ENCODE peak calls at places on chromosomes 4 and X, in five cellular contexts. K is uterus, E is breast epithelium, Z is A549, L is thyroid gland. P is an unnamed sample.

GRCh38 chrX:26889574-26889973 is 573.6 kb downstream of the PPP4R3C start:
- DNase-seq in L (no peak), Z (no peak), K (no peak), E (no peak), P (no peak)

GRCh38 chr4:69823481-69824186 is 36.3 kb downstream of the SULT1E1 start:
- DNase-seq in Z (no peak), E (no peak), K (no peak), L (peak; percentile 20), P (peak; percentile 83)

GRCh38 chr4:81632581-81633247 is 161.0 kb upstream of the RASGEF1B start:
- DNase-seq in Z (no peak), L (peak; percentile 9), K (no peak), E (no peak), P (no peak)

GRCh38 chrX:39140581-39140980 is 339.3 kb downstream of the MID1IP1 start:
- DNase-seq in Z (no peak), K (no peak), E (no peak), L (no peak), P (no peak)

GRCh38 chr4:187415227-187415626 is 580.3 kb upstream of the ZFP42 start:
- DNase-seq in E (no peak), K (no peak), L (no peak), Z (no peak), P (no peak)

GRCh38 chr4:52751349-52751911 is at the start of gene ERVMER34-1:
- DNase-seq in K (peak; percentile 34), L (peak; percentile 80), Z (peak; percentile 39), E (peak; percentile 72), P (peak; percentile 62)

GRCh38 chr4:99832313-99832712 is 15.7 kb downstream of the DAPP1 start:
- DNase-seq in L (no peak), Z (no peak), E (no peak), K (no peak), P (no peak)

GRCh38 chrX:70168238-70169188 is 8.8 kb upstream of the DGAT2L6 start:
- DNase-seq in Z (peak; percentile 53), E (no peak), L (peak; percentile 52), K (peak; percentile 38), P (no peak)

GRCh38 chr4:121950680-121951569 is 935 bp downstream of the TRPC3 start:
- DNase-seq in K (peak; percentile 40), Z (peak; percentile 13), L (peak; percentile 36), E (no peak), P (peak; percentile 27)

GRCh38 chr4:75251547-75251946 is 262.7 kb downstream of the RCHY1 start:
- DNase-seq in Z (no peak), L (no peak), K (no peak), E (no peak), P (no peak)

GRCh38 chrX:19554786-19555185 is 39.5 kb upstream of the MAP3K15 start:
- DNase-seq in L (no peak), K (no peak), Z (no peak), E (no peak), P (no peak)

GRCh38 chrX:71996826-71997225 is 86.2 kb downstream of the NHSL2 start:
- DNase-seq in E (no peak), L (no peak), K (peak; percentile 61), Z (no peak), P (no peak)

DNA sequence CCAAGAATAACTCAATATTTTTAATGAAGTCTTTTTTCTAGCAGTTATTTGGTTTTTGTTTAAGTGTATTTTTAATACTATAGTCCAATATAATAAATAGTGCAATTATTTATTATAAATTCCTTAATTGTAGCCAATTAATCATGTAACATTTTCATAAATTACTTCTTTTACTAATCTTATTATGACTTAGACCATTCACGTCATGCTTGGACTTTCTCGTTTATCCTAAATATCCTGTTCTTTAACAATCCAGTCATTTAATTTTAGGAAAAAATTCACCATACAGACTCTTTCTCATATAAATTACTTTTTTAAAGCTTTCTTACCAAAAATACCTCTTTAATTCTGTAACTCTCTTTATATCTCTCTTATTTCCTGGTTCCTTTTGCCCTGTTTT is 350.1 kb downstream of the AR start:
- DNase-seq in L (no peak), K (no peak), E (no peak), Z (no peak), P (no peak)
- H3K9me3 ChIP-seq in L (no peaks in the 10 kb centered on the region), K (peaks cover 3% of the 10 kb centered on the region), E (peaks cover 25% of the 10 kb centered on the region), Z (no peaks in the 10 kb centered on the region), P (no peaks in the 10 kb centered on the region)

DNA sequence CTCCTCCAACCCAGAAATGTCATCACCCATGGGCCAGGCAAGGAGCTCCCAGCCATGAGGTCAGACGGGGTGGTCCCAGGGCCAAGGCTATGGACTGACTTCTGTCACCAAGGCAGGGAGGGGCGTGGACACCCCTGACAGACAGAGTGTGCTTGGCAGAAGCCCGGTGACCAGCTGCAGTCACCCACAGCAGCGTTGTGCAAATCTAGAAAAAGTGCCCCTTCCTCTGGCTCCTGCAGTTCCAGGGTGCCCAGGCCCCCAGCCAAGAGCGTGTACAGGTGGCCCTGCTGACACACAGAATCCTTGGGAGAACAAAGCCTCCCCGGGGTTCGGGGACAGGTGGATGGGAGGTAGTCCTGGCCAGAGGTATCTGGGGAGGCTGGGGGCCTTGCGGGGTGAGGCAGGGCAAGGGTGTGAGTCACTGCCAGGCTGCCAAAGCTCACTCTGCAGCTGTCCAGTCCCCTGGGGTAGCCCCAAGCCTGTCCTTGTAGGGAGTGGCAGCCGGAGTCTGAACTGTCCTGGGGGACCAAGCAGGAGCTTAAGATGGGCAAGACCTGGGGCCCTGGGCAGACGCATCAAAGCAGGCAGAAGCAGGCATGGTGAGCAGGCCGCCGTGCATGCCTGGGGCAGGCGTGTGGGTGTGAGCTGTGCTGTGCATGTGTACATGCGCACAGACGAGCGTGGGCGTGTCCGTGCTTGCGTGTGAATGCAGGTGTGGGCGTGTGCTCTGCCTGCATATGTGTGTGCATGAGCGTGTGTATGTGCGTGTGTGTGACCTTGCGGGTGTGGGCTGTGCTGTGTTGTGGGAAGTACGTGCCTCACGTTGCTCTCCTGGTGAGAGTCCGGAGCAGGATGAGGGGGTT is 3.3 kb downstream of the MYL5 start:
- DNase-seq in Z (no peak), L (no peak), K (no peak), E (no peak), P (peak; percentile 42)
- TF ChIP-seq POLR2A in Z (peak; percentile 20), L (no peak), K (no peak), E (no peak), P (peak; percentile 28)

GRCh38 chr4:71692963-71693362 is 90.9 kb downstream of the GC start:
- DNase-seq in L (no peak), E (no peak), Z (no peak), K (no peak), P (no peak)
- H3K9me3 ChIP-seq in L (no peaks in the 10 kb centered on the region), E (no peaks in the 10 kb centered on the region), Z (no peaks in the 10 kb centered on the region), K (no peaks in the 10 kb centered on the region), P (no peaks in the 10 kb centered on the region)

GRCh38 chrX:155334486-155335316 is at the start of gene CLIC2:
- DNase-seq in K (peak; percentile 27), L (peak; percentile 61), E (no peak), Z (no peak), P (peak; percentile 17)
- TF ChIP-seq POLR2A in K (no peak), L (peak; percentile 79), E (no peak), Z (no peak), P (no peak)

GRCh38 chr4:85951-86350 is 32.8 kb downstream of the ZNF595 start:
- DNase-seq in L (no peak), K (no peak), Z (no peak), E (no peak), P (no peak)
- H3K9me3 ChIP-seq in L (peaks cover 31% of the 10 kb centered on the region), K (peaks cover 89% of the 10 kb centered on the region), Z (peaks cover 86% of the 10 kb centered on the region), E (peaks cover 70% of the 10 kb centered on the region), P (peaks cover 99% of the 10 kb centered on the region)

DNA sequence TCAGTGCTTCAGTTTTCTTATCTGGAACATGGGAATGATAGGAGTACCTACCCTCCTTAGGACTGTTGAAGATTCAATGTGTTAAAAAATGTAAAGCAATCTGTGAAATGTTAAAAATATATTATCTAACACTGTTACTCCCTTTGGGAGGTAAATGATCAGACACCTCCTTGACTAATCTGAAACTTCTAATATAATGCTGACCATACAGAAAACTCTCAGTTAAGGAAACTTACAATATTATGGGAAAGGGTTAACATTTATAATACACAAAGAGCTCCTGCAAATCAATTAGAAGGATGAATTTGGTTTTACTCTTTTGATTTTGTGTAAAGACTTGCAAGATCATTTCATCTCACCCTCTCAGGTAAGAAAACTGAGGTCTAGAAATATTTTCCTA is 1.6 kb upstream of the PFKFB1 start:
- DNase-seq in E (no peak), L (no peak), K (no peak), Z (no peak), P (no peak)
- TF ChIP-seq POLR2A in E (no peak), L (no peak), K (no peak), Z (no peak), P (no peak)

DNA sequence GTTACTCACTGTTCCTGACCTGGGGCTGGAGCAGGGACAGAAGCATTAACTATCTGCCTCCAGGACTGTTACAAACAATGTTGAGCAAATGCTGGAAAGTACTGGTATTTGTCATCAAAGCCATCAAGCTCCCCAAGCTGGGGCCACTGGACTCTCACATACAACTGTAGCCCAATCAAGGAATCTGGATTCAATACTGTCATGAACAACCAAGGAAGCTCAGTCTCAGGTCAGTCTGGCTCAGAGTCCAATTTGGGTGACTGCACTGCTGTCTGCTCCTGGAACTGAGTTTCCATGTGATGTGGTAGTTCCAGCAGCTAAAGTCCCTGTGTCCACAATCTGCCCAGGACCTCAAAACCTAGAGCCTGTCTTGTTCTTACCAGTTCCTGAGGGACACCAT is 50.3 kb downstream of the APOO start:
- DNase-seq in L (no peak), E (no peak), K (no peak), Z (no peak), P (no peak)
- H3K9me3 ChIP-seq in L (no peaks in the 10 kb centered on the region), E (no peaks in the 10 kb centered on the region), K (no peaks in the 10 kb centered on the region), Z (no peaks in the 10 kb centered on the region), P (no peaks in the 10 kb centered on the region)

DNA sequence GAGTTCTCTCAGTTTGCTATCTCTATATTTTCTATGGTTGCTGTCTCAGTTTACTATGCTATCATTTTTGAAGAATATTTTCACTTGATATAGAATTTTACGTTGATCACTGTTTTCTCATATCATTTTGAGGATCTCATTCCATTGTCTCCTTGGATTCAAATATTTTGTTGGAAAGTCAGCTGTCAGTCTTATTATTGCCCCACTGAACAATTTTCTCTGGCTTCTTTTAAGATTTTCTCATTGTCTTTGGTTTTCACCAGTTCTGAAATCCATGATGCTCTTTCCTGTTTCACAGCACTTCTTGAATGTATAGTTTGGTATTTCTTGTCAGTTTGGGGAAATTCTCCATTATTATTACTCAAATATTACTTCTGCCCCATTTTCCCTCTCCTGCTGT is 81.1 kb downstream of the ENPP6 start:
- DNase-seq in L (no peak), Z (no peak), K (no peak), E (no peak), P (no peak)
- TF ChIP-seq POLR2A in L (no peak), Z (no peak), K (no peak), E (no peak), P (no peak)

GRCh38 chr4:48766393-48766792 is 13.7 kb downstream of the FRYL start:
- DNase-seq in K (no peak), Z (no peak), E (no peak), L (no peak), P (no peak)
- H3K9me3 ChIP-seq in K (no peaks in the 10 kb centered on the region), Z (no peaks in the 10 kb centered on the region), E (no peaks in the 10 kb centered on the region), L (no peaks in the 10 kb centered on the region), P (no peaks in the 10 kb centered on the region)

GRCh38 chrX:9320940-9321339 is 143.9 kb upstream of the TBL1X start:
- DNase-seq in L (no peak), E (no peak), K (no peak), Z (peak; percentile 30), P (no peak)
- TF ChIP-seq POLR2A in L (no peak), E (no peak), K (no peak), Z (no peak), P (no peak)

P was measured in transverse colon.